ENCODE peak calls at places on chromosomes 11 and 22, in four cellular contexts. T is endothelial cell of umbilical vein, G is stomach, L is GM12878. P is an unnamed sample.

GRCh38 chr11:106463154-106463553 is 385.7 kb downstream of the AASDHPPT start:
- DNase-seq in G (no peak), L (no peak), T (no peak), P (no peak)

GRCh38 chr22:23570681-23571080 is 9.4 kb downstream of the IGLL1 start:
- DNase-seq in G (no peak), T (no peak), L (no peak), P (no peak)

GRCh38 chr11:116831790-116832349 is 2.2 kb downstream of the APOC3 start:
- DNase-seq in T (no peak), L (no peak), G (no peak), P (no peak)

GRCh38 chr11:10373340-10373739 is 68.5 kb downstream of the ADM start:
- DNase-seq in G (no peak), T (no peak), L (no peak), P (no peak)

GRCh38 chr11:86741489-86742435 is 58.6 kb upstream of the PRSS23 start:
- DNase-seq in G (no peak), T (peak; percentile 80), L (no peak), P (no peak)

GRCh38 chr11:11211888-11212287 is 141.2 kb downstream of the CSNK2A3 start:
- DNase-seq in G (no peak), T (no peak), L (no peak), P (no peak)

GRCh38 chr22:19822301-19823117 is 32.2 kb downstream of the GNB1L start:
- DNase-seq in L (no peak), T (no peak), G (peak; percentile 42), P (peak; percentile 12)

GRCh38 chr11:133893381-133893780 is 48.1 kb upstream of the SPATA19 start:
- DNase-seq in L (no peak), T (no peak), G (no peak), P (no peak)

GRCh38 chr22:35622132-35622913 is 5.2 kb upstream of the MB start:
- DNase-seq in L (no peak), T (no peak), G (peak; percentile 46), P (no peak)

GRCh38 chr22:19810381-19811141 is 44.1 kb downstream of the GNB1L start:
- DNase-seq in G (no peak), T (peak; percentile 4), L (no peak), P (no peak)

GRCh38 chr11:32706985-32707736 is 87.3 kb downstream of the CCDC73 start:
- DNase-seq in L (peak; percentile 5), T (peak; percentile 10), G (no peak), P (peak; percentile 11)

GRCh38 chr11:46736615-46737014 is 17.6 kb downstream of the F2 start:
- DNase-seq in T (peak; percentile 84), L (no peak), G (no peak), P (no peak)

GRCh38 chr11:44574620-44575287 is 9.3 kb downstream of the CD82 start:
- DNase-seq in G (peak; percentile 53), T (no peak), L (peak; percentile 66), P (no peak)

GRCh38 chr22:31631381-31631780 is 30.6 kb downstream of the PISD start:
- DNase-seq in G (no peak), T (no peak), L (no peak), P (no peak)

GRCh38 chr11:121967131-121967689 is 148.8 kb downstream of the BLID start:
- DNase-seq in L (no peak), T (no peak), G (no peak), P (no peak)

GRCh38 chr11:86548278-86548917 is 124.0 kb downstream of the ME3 start:
- DNase-seq in T (peak; percentile 64), L (no peak), G (no peak), P (no peak)

GRCh38 chr11:92505689-92506088 is 281.1 kb downstream of the FAT3 start:
- DNase-seq in T (no peak), L (no peak), G (no peak), P (no peak)

GRCh38 chr22:46549971-46550641 is 12.7 kb upstream of the CELSR1 start:
- DNase-seq in T (no peak), L (no peak), G (no peak), P (no peak)

GRCh38 chr11:66069715-66070603 is at the start of gene PACS1:
- DNase-seq in L (no peak), T (peak; percentile 69), G (peak; percentile 76), P (peak; percentile 76)

GRCh38 chr11:129402196-129402595 is 26.5 kb downstream of the BARX2 start:
- DNase-seq in G (no peak), T (no peak), L (no peak), P (no peak)

GRCh38 chr11:109993786-109994185 is 99.4 kb upstream of the ZC3H12C start:
- DNase-seq in T (no peak), L (no peak), G (no peak), P (no peak)

GRCh38 chr11:3002871-3003270 is 10.7 kb upstream of the NAP1L4 start:
- DNase-seq in L (no peak), T (no peak), G (no peak), P (no peak)

GRCh38 chr22:46612904-46613605 is 7.1 kb upstream of the GRAMD4 start:
- DNase-seq in G (no peak), T (peak; percentile 15), L (no peak), P (no peak)

GRCh38 chr11:57340228-57340627 is 2.1 kb downstream of the P2RX3 start:
- DNase-seq in T (peak; percentile 19), L (no peak), G (no peak), P (no peak)

GRCh38 chr11:31974737-31975136 is 116.1 kb upstream of the RCN1 start:
- DNase-seq in L (no peak), G (no peak), T (no peak), P (no peak)

GRCh38 chr11:47668665-47669064 is 26.3 kb upstream of the MTCH2 start:
- DNase-seq in L (no peak), T (no peak), G (no peak), P (no peak)

GRCh38 chr11:67118059-67118766 is 850 bp upstream of the KDM2A start:
- DNase-seq in T (peak; percentile 34), G (peak; percentile 48), L (no peak), P (peak; percentile 31)

GRCh38 chr11:128361451-128362020 is 225.8 kb downstream of the ETS1 start:
- DNase-seq in T (peak; percentile 87), G (peak; percentile 51), L (no peak), P (no peak)

GRCh38 chr22:47310601-47311000 is 548.2 kb downstream of the TBC1D22A start:
- DNase-seq in L (no peak), G (no peak), T (no peak), P (no peak)

GRCh38 chr11:2589538-2589934 is 110.3 kb downstream of the KCNQ1OT1 start:
- DNase-seq in L (no peak), T (no peak), G (no peak), P (peak; percentile 10)

GRCh38 chr22:37781434-37782059 is 26.2 kb upstream of the GCAT start:
- DNase-seq in T (no peak), G (no peak), L (no peak), P (no peak)

GRCh38 chr11:120097721-120098385 is 40.1 kb downstream of the TRIM29 start:
- DNase-seq in T (no peak), G (no peak), L (no peak), P (no peak)

GRCh38 chr11:121473064-121473777 is 20.5 kb upstream of the SORL1-AS1 start:
- DNase-seq in G (no peak), L (no peak), T (no peak), P (no peak)

GRCh38 chr11:83520849-83521248 is 234.7 kb upstream of the CCDC90B start:
- DNase-seq in G (peak; percentile 30), L (no peak), T (no peak), P (no peak)

GRCh38 chr11:45390407-45390806 is 104.3 kb upstream of the SYT13 start:
- DNase-seq in T (no peak), L (no peak), G (no peak), P (no peak)

GRCh38 chr11:130159657-130160459 is at the start of gene ST14:
- DNase-seq in G (peak; percentile 89), T (no peak), L (no peak), P (no peak)

GRCh38 chr11:34654491-34655334 is 33.8 kb downstream of the EHF start:
- DNase-seq in L (no peak), G (peak; percentile 74), T (no peak), P (no peak)

GRCh38 chr22:24816841-24817240 is 10.8 kb downstream of the SGSM1 start:
- DNase-seq in L (no peak), T (no peak), G (no peak), P (no peak)
- TF ChIP-seq POLR2AphosphoS5 in L (no peak), T (no peak), G (no peak), P (no peak)

GRCh38 chr22:44952863-44953790 is 56.7 kb downstream of the PHF21B start:
- DNase-seq in G (no peak), L (no peak), T (no peak), P (no peak)

GRCh38 chr22:44954113-44954512 is 55.7 kb downstream of the PHF21B start:
- DNase-seq in T (no peak), L (no peak), G (no peak), P (no peak)

GRCh38 chr22:44947846-44948245 is 62.0 kb downstream of the PHF21B start:
- DNase-seq in L (no peak), G (no peak), T (no peak), P (no peak)

GRCh38 chr22:44951510-44951816 is 58.3 kb downstream of the PHF21B start:
- DNase-seq in L (no peak), G (no peak), T (no peak), P (no peak)

DNA sequence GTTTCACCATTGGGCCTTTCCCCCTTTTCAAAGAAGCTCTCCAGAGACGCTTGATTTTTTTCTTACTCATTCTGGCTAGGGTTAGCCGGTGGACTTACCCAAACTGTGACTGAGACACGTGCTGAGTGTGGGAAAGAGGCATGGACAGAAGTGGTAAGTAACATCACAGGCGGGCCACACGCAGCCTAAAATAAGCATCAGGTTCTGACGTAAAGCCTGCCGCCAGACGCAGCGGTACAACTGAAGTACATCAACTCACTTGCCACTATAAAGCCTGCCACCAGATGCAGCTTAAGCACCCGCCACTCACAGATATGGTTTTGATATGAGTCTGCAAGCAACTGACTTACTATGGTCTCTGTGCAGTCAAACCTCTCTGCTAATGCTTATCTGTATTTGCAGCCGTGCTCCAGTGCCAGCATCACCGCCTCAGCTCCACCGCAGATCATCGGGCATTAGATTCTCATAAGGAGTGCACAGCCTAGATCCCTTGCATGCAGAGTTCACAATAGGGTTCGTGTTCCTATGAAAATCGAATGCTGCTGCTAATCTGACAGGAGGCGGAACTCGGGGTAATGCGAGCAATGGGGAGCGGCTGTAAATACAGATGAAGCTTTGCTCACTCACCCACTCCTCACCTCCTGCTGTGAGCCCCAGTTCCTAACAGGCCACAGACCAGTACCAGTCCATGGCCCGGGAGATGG is 58.8 kb downstream of the PHF21B start:
- DNase-seq in L (peak; percentile 51), G (no peak), T (no peak), P (no peak)
- TF ChIP-seq POLR2AphosphoS5 in L (no peak), G (no peak), T (no peak), P (no peak)

GRCh38 chr22:29309332-29310064 is 3.0 kb downstream of the GAS2L1 start:
- DNase-seq in L (no peak), G (peak; percentile 80), T (peak; percentile 64), P (peak; percentile 8)
- TF ChIP-seq POLR2AphosphoS5 in L (no peak), G (no peak), T (no peak), P (no peak)

GRCh38 chr11:95076416-95076815 is 9.7 kb downstream of the SRSF8 start:
- DNase-seq in T (peak; percentile 90), L (no peak), G (peak; percentile 67), P (no peak)
- TF ChIP-seq POLR2AphosphoS5 in T (no peak), L (no peak), G (peak; percentile 22), P (no peak)

GRCh38 chr11:64269380-64270234 is 14.9 kb downstream of the BAD start:
- DNase-seq in L (peak; percentile 98), T (peak; percentile 100), G (peak; percentile 98), P (peak; percentile 84)
- TF ChIP-seq POLR2AphosphoS5 in L (peak; percentile 75), T (peak; percentile 92), G (peak; percentile 95), P (peak; percentile 75)